ENCODE peak calls at places on chromosomes 12 and 14, in four cellular contexts. H is HFFc6; Z is NCI-H1092; N is naive thymus-derived CD8-positive, alpha-beta T cell. I is an unnamed sample.

GRCh38 chr14:104742586-104743455 is 10.1 kb upstream of the SIVA1 start:
- DNase-seq in H (no peak), Z (no peak), N (no peak), I (no peak)

GRCh38 chr14:22648506-22648905 is 4.4 kb upstream of the OR6J1 start:
- DNase-seq in H (no peak), Z (no peak), N (no peak), I (no peak)

GRCh38 chr12:32305163-32305562 is 94.2 kb upstream of the FGD4 start:
- DNase-seq in H (no peak), Z (no peak), N (no peak), I (no peak)

GRCh38 chr14:89616425-89617141 is 199.6 kb upstream of the FOXN3 start:
- DNase-seq in H (peak), Z (no peak), N (peak), I (no peak)

GRCh38 chr12:123390415-123391093 is 6.6 kb downstream of the KMT5A start:
- DNase-seq in H (peak), Z (no peak), N (no peak), I (no peak)

GRCh38 chr12:40032433-40033259 is 73.2 kb downstream of the SLC2A13 start:
- DNase-seq in H (no peak), Z (no peak), N (no peak), I (peak)

GRCh38 chr12:76623929-76624328 is 64.4 kb upstream of the OSBPL8 start:
- DNase-seq in H (peak), Z (no peak), N (no peak), I (no peak)

GRCh38 chr12:59698599-59698998 is 102.8 kb downstream of the SLC16A7 start:
- DNase-seq in H (peak), Z (no peak), N (no peak), I (no peak)

GRCh38 chr12:53995311-53996187 is 4.4 kb upstream of the HOXC9 start:
- DNase-seq in H (no peak), Z (peak), N (no peak), I (peak)

GRCh38 chr12:6942331-6942665 is 1.3 kb upstream of the RNU7-1 start:
- DNase-seq in H (no peak), Z (no peak), N (no peak), I (no peak)

GRCh38 chr12:25699454-25699853 is 146.4 kb upstream of the LMNTD1 start:
- DNase-seq in H (no peak), Z (no peak), N (no peak), I (no peak)

GRCh38 chr12:46365951-46366379 is 6.6 kb downstream of the SLC38A2 start:
- DNase-seq in H (no peak), Z (no peak), N (no peak), I (no peak)

GRCh38 chr14:56815301-56815700 is 5.0 kb upstream of the OTX2 start:
- DNase-seq in H (no peak), Z (no peak), N (no peak), I (no peak)

GRCh38 chr14:94121485-94121884 is 7.9 kb downstream of the IFI27L2 start:
- DNase-seq in H (no peak), Z (no peak), N (no peak), I (no peak)

GRCh38 chr12:132617822-132618682 is 524 bp upstream of the P2RX2 start:
- DNase-seq in H (no peak), Z (no peak), N (no peak), I (no peak)

I was measured in NCI-H774.